ENCODE peak calls at places on chromosomes 6 and 20, in four cellular contexts. One of them, this sample, is unnamed.

GRCh38 chr6:161736796-161737292 is 463.0 kb upstream of the AGPAT4 start:
- DNase-seq in left colon: no peak
- DNase-seq in effector memory CD8-positive, alpha-beta T cell: no peak
- DNase-seq in GM13977: no peak
- DNase-seq in this sample: no peak

GRCh38 chr6:170166511-170167122 is 124.3 kb downstream of the DLL1 start:
- DNase-seq in left colon: no peak
- DNase-seq in effector memory CD8-positive, alpha-beta T cell: no peak
- DNase-seq in GM13977: no peak
- DNase-seq in this sample: no peak

GRCh38 chr20:36847710-36848040 is 28.3 kb upstream of the TLDC2 start:
- DNase-seq in left colon: no peak
- DNase-seq in effector memory CD8-positive, alpha-beta T cell: no peak
- DNase-seq in GM13977: no peak
- DNase-seq in this sample: no peak

GRCh38 chr6:125944434-125944816 is 12.1 kb upstream of the HINT3 start:
- DNase-seq in left colon: peak; percentile 82
- DNase-seq in effector memory CD8-positive, alpha-beta T cell: no peak
- DNase-seq in GM13977: no peak
- DNase-seq in this sample: peak; percentile 76

GRCh38 chr6:42450314-42451145 is 1.2 kb downstream of the TRERF1 start:
- DNase-seq in left colon: peak; percentile 18
- DNase-seq in effector memory CD8-positive, alpha-beta T cell: no peak
- DNase-seq in GM13977: no peak
- DNase-seq in this sample: no peak

GRCh38 chr6:145732788-145733187 is 2.5 kb downstream of the EPM2A start:
- DNase-seq in left colon: no peak
- DNase-seq in effector memory CD8-positive, alpha-beta T cell: no peak
- DNase-seq in GM13977: no peak
- DNase-seq in this sample: no peak

GRCh38 chr20:22575087-22575721 is 9.2 kb downstream of the FOXA2 start:
- DNase-seq in left colon: peak; percentile 27
- DNase-seq in effector memory CD8-positive, alpha-beta T cell: no peak
- DNase-seq in GM13977: no peak
- DNase-seq in this sample: no peak

GRCh38 chr6:122789078-122789861 is at the start of gene SMPDL3A:
- DNase-seq in left colon: peak; percentile 84
- DNase-seq in effector memory CD8-positive, alpha-beta T cell: no peak
- DNase-seq in GM13977: peak; percentile 55
- DNase-seq in this sample: peak; percentile 76

GRCh38 chr20:46348972-46349741 is 40.9 kb upstream of the CDH22 start:
- DNase-seq in left colon: peak; percentile 66
- DNase-seq in effector memory CD8-positive, alpha-beta T cell: peak; percentile 35
- DNase-seq in GM13977: peak; percentile 68
- DNase-seq in this sample: no peak

GRCh38 chr6:126176266-126176665 is 163.6 kb upstream of the CENPW start:
- DNase-seq in left colon: no peak
- DNase-seq in effector memory CD8-positive, alpha-beta T cell: no peak
- DNase-seq in GM13977: no peak
- DNase-seq in this sample: no peak

GRCh38 chr6:31659649-31660223 is 842 bp downstream of the C6orf47 start:
- DNase-seq in left colon: peak; percentile 57
- DNase-seq in effector memory CD8-positive, alpha-beta T cell: no peak
- DNase-seq in GM13977: no peak
- DNase-seq in this sample: no peak

GRCh38 chr6:8982659-8983058 is 547.3 kb upstream of the SLC35B3 start:
- DNase-seq in left colon: no peak
- DNase-seq in effector memory CD8-positive, alpha-beta T cell: no peak
- DNase-seq in GM13977: no peak
- DNase-seq in this sample: no peak

GRCh38 chr6:152452639-152453038 is 184.5 kb downstream of the SYNE1 start:
- DNase-seq in left colon: no peak
- DNase-seq in effector memory CD8-positive, alpha-beta T cell: no peak
- DNase-seq in GM13977: no peak
- DNase-seq in this sample: no peak

GRCh38 chr6:165013701-165014100 is 295.7 kb downstream of the C6orf118 start:
- DNase-seq in left colon: no peak
- DNase-seq in effector memory CD8-positive, alpha-beta T cell: no peak
- DNase-seq in GM13977: no peak
- DNase-seq in this sample: no peak

GRCh38 chr20:9758752-9759151 is 80.1 kb downstream of the PAK5 start:
- DNase-seq in left colon: no peak
- DNase-seq in effector memory CD8-positive, alpha-beta T cell: no peak
- DNase-seq in GM13977: no peak
- DNase-seq in this sample: no peak

GRCh38 chr6:30556714-30556963 is 350 bp upstream of the GNL1 start:
- DNase-seq in left colon: peak; percentile 86
- DNase-seq in effector memory CD8-positive, alpha-beta T cell: peak; percentile 84
- DNase-seq in GM13977: peak; percentile 92
- DNase-seq in this sample: peak; percentile 91

GRCh38 chr20:37807901-37808751 is 94.8 kb upstream of the VSTM2L start:
- DNase-seq in left colon: no peak
- DNase-seq in effector memory CD8-positive, alpha-beta T cell: no peak
- DNase-seq in GM13977: no peak
- DNase-seq in this sample: no peak

GRCh38 chr6:118869350-118869749 is 24.6 kb upstream of the ASF1A start:
- DNase-seq in left colon: no peak
- DNase-seq in effector memory CD8-positive, alpha-beta T cell: no peak
- DNase-seq in GM13977: no peak
- DNase-seq in this sample: no peak

GRCh38 chr6:118936304-118936703 is 1.3 kb upstream of the MCM9 start:
- DNase-seq in left colon: no peak
- DNase-seq in effector memory CD8-positive, alpha-beta T cell: no peak
- DNase-seq in GM13977: no peak
- DNase-seq in this sample: no peak

GRCh38 chr6:139981066-139981624 is 606.7 kb upstream of the CITED2 start:
- DNase-seq in left colon: no peak
- DNase-seq in effector memory CD8-positive, alpha-beta T cell: no peak
- DNase-seq in GM13977: no peak
- DNase-seq in this sample: no peak

GRCh38 chr6:167652042-167652700 is 174.5 kb upstream of the AFDN start:
- DNase-seq in left colon: no peak
- DNase-seq in effector memory CD8-positive, alpha-beta T cell: no peak
- DNase-seq in GM13977: no peak
- DNase-seq in this sample: no peak

GRCh38 chr6:112022749-112023148 is 31.2 kb upstream of the CCN6 start:
- DNase-seq in left colon: no peak
- DNase-seq in effector memory CD8-positive, alpha-beta T cell: no peak
- DNase-seq in GM13977: no peak
- DNase-seq in this sample: no peak

GRCh38 chr6:1821188-1822183 is 211.8 kb downstream of the FOXC1 start:
- DNase-seq in left colon: no peak
- DNase-seq in effector memory CD8-positive, alpha-beta T cell: no peak
- DNase-seq in GM13977: no peak
- DNase-seq in this sample: no peak

GRCh38 chr6:157278171-157278570 is 45.1 kb downstream of the TMEM242 start:
- DNase-seq in left colon: peak; percentile 1
- DNase-seq in effector memory CD8-positive, alpha-beta T cell: no peak
- DNase-seq in GM13977: no peak
- DNase-seq in this sample: no peak

GRCh38 chr6:50850223-50850751 is 31.6 kb downstream of the TFAP2B start:
- DNase-seq in left colon: no peak
- DNase-seq in effector memory CD8-positive, alpha-beta T cell: no peak
- DNase-seq in GM13977: no peak
- DNase-seq in this sample: no peak

GRCh38 chr6:156778615-156779205 is 1.5 kb downstream of the ARID1B start:
- DNase-seq in left colon: peak; percentile 66
- DNase-seq in effector memory CD8-positive, alpha-beta T cell: peak; percentile 15
- DNase-seq in GM13977: peak; percentile 46
- DNase-seq in this sample: peak; percentile 50

GRCh38 chr20:53829706-53830521 is 236.3 kb upstream of the ZNF217 start:
- DNase-seq in left colon: peak; percentile 32
- DNase-seq in effector memory CD8-positive, alpha-beta T cell: no peak
- DNase-seq in GM13977: no peak
- DNase-seq in this sample: no peak

GRCh38 chr6:33949877-33950831 is 146.4 kb upstream of the MLN start:
- DNase-seq in left colon: peak; percentile 36
- DNase-seq in effector memory CD8-positive, alpha-beta T cell: no peak
- DNase-seq in GM13977: no peak
- DNase-seq in this sample: peak; percentile 27

GRCh38 chr6:49499121-49499520 is 602 bp upstream of the GLYATL3 start:
- DNase-seq in left colon: no peak
- DNase-seq in effector memory CD8-positive, alpha-beta T cell: no peak
- DNase-seq in GM13977: no peak
- DNase-seq in this sample: no peak

GRCh38 chr6:154292855-154293519 is 63.6 kb downstream of the IPCEF1 start:
- DNase-seq in left colon: no peak
- DNase-seq in effector memory CD8-positive, alpha-beta T cell: no peak
- DNase-seq in GM13977: no peak
- DNase-seq in this sample: no peak

GRCh38 chr20:53124075-53124532 is 151.9 kb downstream of the TSHZ2 start:
- DNase-seq in left colon: no peak
- DNase-seq in effector memory CD8-positive, alpha-beta T cell: no peak
- DNase-seq in GM13977: no peak
- DNase-seq in this sample: peak; percentile 11

GRCh38 chr20:11235058-11235457 is 561.3 kb upstream of the JAG1 start:
- DNase-seq in left colon: no peak
- DNase-seq in effector memory CD8-positive, alpha-beta T cell: no peak
- DNase-seq in GM13977: no peak
- DNase-seq in this sample: no peak

GRCh38 chr20:22861990-22862389 is 173.1 kb upstream of the SSTR4 start:
- DNase-seq in left colon: no peak
- DNase-seq in effector memory CD8-positive, alpha-beta T cell: no peak
- DNase-seq in GM13977: no peak
- DNase-seq in this sample: no peak

GRCh38 chr6:148593130-148593812 is 153.6 kb upstream of the UST start:
- DNase-seq in left colon: no peak
- DNase-seq in effector memory CD8-positive, alpha-beta T cell: no peak
- DNase-seq in GM13977: no peak
- DNase-seq in this sample: no peak

GRCh38 chr20:9903048-9903651 is 64.3 kb upstream of the PAK5 start:
- DNase-seq in left colon: peak; percentile 4
- DNase-seq in effector memory CD8-positive, alpha-beta T cell: no peak
- DNase-seq in GM13977: no peak
- DNase-seq in this sample: no peak

GRCh38 chr6:52253494-52253893 is 9.2 kb upstream of the IL17F start:
- DNase-seq in left colon: no peak
- DNase-seq in effector memory CD8-positive, alpha-beta T cell: no peak
- DNase-seq in GM13977: no peak
- DNase-seq in this sample: no peak

This sample was measured in mucosa of gallbladder.